ENCODE peak calls at places on chromosomes 6 and 20, in four cellular contexts. D, M, R and Y are unnamed samples.

GRCh38 chr20:33685328-33686007 is 717 bp downstream of the E2F1 start:
- DNase-seq in R (peak), M (no peak), D (peak), Y (peak)

GRCh38 chr6:111776236-111777189 is 96.7 kb downstream of the FYN start:
- DNase-seq in M (no peak), R (no peak), D (no peak), Y (no peak)

GRCh38 chr6:52558266-52559000 is 18.4 kb downstream of the TRAM2 start:
- DNase-seq in D (no peak), R (no peak), M (no peak), Y (no peak)

GRCh38 chr20:12570371-12570770 is 438.4 kb upstream of the SPTLC3 start:
- DNase-seq in M (no peak), R (peak), D (peak), Y (peak)

GRCh38 chr20:23147964-23148720 is 62.0 kb upstream of the CD93 start:
- DNase-seq in D (no peak), M (peak), R (no peak), Y (no peak)

GRCh38 chr6:38058022-38058421 is 238.5 kb downstream of the ZFAND3 start:
- DNase-seq in D (no peak), R (no peak), M (peak), Y (no peak)

GRCh38 chr6:170147832-170148708 is 142.8 kb downstream of the DLL1 start:
- DNase-seq in M (no peak), R (no peak), D (peak), Y (peak)

GRCh38 chr6:35240838-35241801 is 18.4 kb upstream of the ZNF76 start:
- DNase-seq in M (peak), R (peak), D (peak), Y (peak)

GRCh38 chr6:28634758-28635546 is 109.3 kb downstream of the GPX5 start:
- DNase-seq in R (peak), M (no peak), D (peak), Y (peak)

GRCh38 chr20:10790013-10790412 is 116.2 kb upstream of the JAG1 start:
- DNase-seq in D (no peak), M (no peak), R (no peak), Y (no peak)

GRCh38 chr20:24542721-24543120 is 73.3 kb downstream of the SYNDIG1 start:
- DNase-seq in M (no peak), D (no peak), R (no peak), Y (no peak)

GRCh38 chr6:43916924-43917877 is 147.2 kb downstream of the VEGFA start:
- DNase-seq in M (peak), R (no peak), D (no peak), Y (no peak)

GRCh38 chr6:143744593-143745151 is 66.9 kb downstream of the PHACTR2 start:
- DNase-seq in M (peak), R (no peak), D (no peak), Y (peak)

GRCh38 chr6:35214869-35215664 is 1.3 kb downstream of the SCUBE3 start:
- DNase-seq in M (peak), D (no peak), R (no peak), Y (peak)

GRCh38 chr6:155315516-155315871 is 1.2 kb upstream of the TFB1M start:
- DNase-seq in R (no peak), M (no peak), D (no peak), Y (no peak)

GRCh38 chr6:162964703-162965140 is 236.9 kb downstream of the PACRG start:
- DNase-seq in M (peak), D (no peak), R (no peak), Y (no peak)
- H3K4me2 ChIP-seq in M (peak), D (no peak), R (no peak), Y (no peak)

DNA sequence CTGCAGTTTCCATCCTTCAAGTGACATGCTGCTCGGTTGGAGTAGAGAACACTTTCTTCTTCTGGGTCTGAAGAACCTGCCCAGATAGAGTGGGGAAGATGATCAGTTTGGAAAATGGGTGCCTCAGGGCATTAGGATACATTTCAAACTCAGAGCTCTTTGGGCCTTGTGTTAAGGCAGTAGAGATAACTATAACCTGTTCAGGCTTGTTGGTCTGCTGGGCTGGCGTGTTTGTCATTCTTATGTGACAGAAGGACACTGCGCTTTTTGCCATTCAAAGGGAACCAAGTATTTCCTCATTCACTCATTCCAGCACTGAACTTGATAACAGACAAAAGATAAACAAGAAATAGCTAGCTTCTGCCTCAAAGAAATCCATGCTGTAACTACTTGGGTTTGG is 3.8 kb downstream of the TOMM34 start:
- DNase-seq in D (no peak), R (no peak), M (no peak), Y (no peak)
- H3K27ac ChIP-seq in D (no peak), R (no peak), M (no peak), Y (no peak)

GRCh38 chr20:1392693-1393506 is at the start of gene FKBP1A:
- DNase-seq in R (peak), D (peak), M (peak), Y (peak)
- H3K56ac ChIP-seq in R (peak), D (no peak), M (peak), Y (peak)

GRCh38 chr20:15599961-15600360 is 973.3 kb downstream of the KIF16B start:
- DNase-seq in M (no peak), D (no peak), R (no peak), Y (no peak)
- H3K4me2 ChIP-seq in M (no peak), D (no peak), R (no peak), Y (no peak)

GRCh38 chr20:50575869-50576720 is 65.9 kb downstream of the PTPN1 start:
- DNase-seq in M (peak), R (peak), D (peak), Y (peak)
- H3K27ac ChIP-seq in M (no peak), R (no peak), D (no peak), Y (no peak)

GRCh38 chr20:31785089-31785488 is 34.1 kb upstream of the MYLK2 start:
- DNase-seq in D (no peak), R (no peak), M (no peak), Y (no peak)

GRCh38 chr20:31780839-31781238 is 38.3 kb upstream of the MYLK2 start:
- DNase-seq in D (no peak), R (no peak), M (no peak), Y (no peak)

DNA sequence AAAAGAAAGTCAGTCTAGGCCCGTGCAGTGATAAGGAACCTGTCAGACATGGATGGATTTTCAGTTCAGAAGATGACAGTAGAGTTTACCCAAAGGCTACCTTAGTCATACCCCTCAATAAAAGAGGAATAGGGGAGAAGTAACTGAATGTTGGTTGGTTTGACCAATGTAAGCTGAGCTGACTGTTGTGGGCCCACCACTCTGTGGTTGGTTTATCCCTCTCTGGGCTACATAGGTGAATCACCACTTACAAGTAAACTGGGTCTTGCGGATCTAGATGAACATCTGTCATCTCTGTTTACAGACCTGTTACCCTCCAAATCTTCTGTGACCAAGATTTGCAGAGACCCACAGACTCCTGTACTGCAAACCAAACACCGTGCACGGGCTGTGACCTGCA is 37.2 kb upstream of the MYLK2 start:
- DNase-seq in R (no peak), M (peak), D (no peak), Y (no peak)
- H3K56ac ChIP-seq in R (no peak), M (no peak), D (no peak), Y (no peak)